ENCODE peak calls at places on chromosomes 16 and 17, in six cellular contexts. X is SK-N-SH, G is A549, K is GM12878, U is HepG2, L is H1. W is an unnamed sample.

GRCh38 chr16:49494386-49495150 is 121.0 kb downstream of the C16orf78 start:
- DNase-seq in L (no peak), U (no peak), X (no peak), K (no peak), G (no peak), W (no peak)

GRCh38 chr16:25608002-25608401 is 83.8 kb upstream of the HS3ST4 start:
- DNase-seq in L (no peak), K (no peak), U (no peak), X (no peak), G (no peak), W (no peak)

GRCh38 chr17:76515291-76515949 is 14.2 kb upstream of the RHBDF2 start:
- DNase-seq in G (no peak), X (no peak), L (no peak), K (peak; percentile 82), U (no peak), W (peak; percentile 97)

GRCh38 chr17:65017375-65017774 is 39.2 kb downstream of the GNA13 start:
- DNase-seq in L (peak; percentile 46), X (no peak), K (no peak), U (peak; percentile 53), G (no peak), W (no peak)

GRCh38 chr17:82645516-82645915 is 2.7 kb downstream of the WDR45B start:
- DNase-seq in X (no peak), U (no peak), G (no peak), L (no peak), K (no peak), W (peak; percentile 50)

GRCh38 chr16:79430129-79430789 is 170.3 kb downstream of the MAF start:
- DNase-seq in K (no peak), U (no peak), G (no peak), X (peak; percentile 61), L (no peak), W (no peak)

GRCh38 chr16:16093625-16094332 is 129.5 kb downstream of the ABCC6 start:
- DNase-seq in X (no peak), G (no peak), U (no peak), K (no peak), L (no peak), W (no peak)

GRCh38 chr17:63589646-63590045 is 11.0 kb upstream of the TACO1 start:
- DNase-seq in U (no peak), G (no peak), X (no peak), K (no peak), L (no peak), W (no peak)

GRCh38 chr16:88430185-88430523 is 22.9 kb upstream of the ZFPM1 start:
- DNase-seq in G (no peak), L (no peak), X (no peak), K (no peak), U (no peak), W (no peak)

GRCh38 chr16:88431651-88432050 is 21.4 kb upstream of the ZFPM1 start:
- DNase-seq in K (no peak), G (no peak), X (no peak), U (no peak), L (no peak), W (no peak)

GRCh38 chr16:88432174-88432573 is 20.9 kb upstream of the ZFPM1 start:
- DNase-seq in G (no peak), K (no peak), X (no peak), L (no peak), U (no peak), W (no peak)

GRCh38 chr16:88429387-88430184 is 23.5 kb upstream of the ZFPM1 start:
- DNase-seq in U (no peak), L (no peak), X (no peak), G (no peak), K (no peak), W (no peak)

GRCh38 chr16:88430524-88431446 is 22.3 kb upstream of the ZFPM1 start:
- DNase-seq in U (no peak), L (peak; percentile 74), K (no peak), G (no peak), X (no peak), W (no peak)
- TF ChIP-seq RFX5 in U (no peak), L (no peak), K (no peak), G (no peak), X (no peak), W (no peak)

GRCh38 chr16:69926241-69926640 is 24.9 kb upstream of the CLEC18A start:
- DNase-seq in L (no peak), X (no peak), U (no peak), K (no peak), G (no peak), W (no peak)

GRCh38 chr16:69925311-69925710 is 25.8 kb upstream of the CLEC18A start:
- DNase-seq in K (no peak), L (no peak), X (no peak), U (no peak), G (no peak), W (no peak)

GRCh38 chr16:69927056-69927757 is 23.9 kb upstream of the CLEC18A start:
- DNase-seq in U (peak; percentile 41), K (no peak), L (no peak), X (no peak), G (no peak), W (peak; percentile 60)

GRCh38 chr16:69924041-69924775 is 26.9 kb upstream of the CLEC18A start:
- DNase-seq in G (no peak), X (no peak), K (no peak), U (no peak), L (no peak), W (no peak)

GRCh38 chr16:69924777-69925191 is 26.4 kb upstream of the CLEC18A start:
- DNase-seq in X (no peak), G (no peak), L (no peak), U (peak; percentile 63), K (no peak), W (peak; percentile 81)
- TF ChIP-seq RFX5 in X (no peak), G (no peak), L (no peak), U (no peak), K (no peak), W (no peak)

DNA sequence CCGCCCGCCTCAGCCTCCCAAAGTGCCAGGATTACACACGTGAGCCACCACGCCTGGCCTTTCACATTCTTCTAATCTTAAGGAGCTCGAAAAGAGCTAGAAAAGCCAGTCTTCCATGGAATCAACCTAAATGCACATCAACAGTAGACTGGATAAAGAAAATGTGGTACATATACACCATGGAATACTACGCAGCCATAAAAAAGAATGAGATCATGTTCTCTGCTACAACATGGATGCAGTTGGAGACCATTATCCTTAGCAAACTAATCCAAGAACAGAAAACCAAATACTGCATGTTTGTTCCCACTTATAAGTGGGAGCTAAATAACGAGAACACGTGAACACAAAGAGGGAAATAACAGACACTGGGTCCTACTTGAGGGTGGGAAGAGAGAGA is 3.1 kb downstream of the CTC1 start:
- DNase-seq in G (no peak), X (no peak), K (no peak), U (no peak), L (no peak), W (no peak)
- TF ChIP-seq RFX5 in G (no peak), X (no peak), K (no peak), U (no peak), L (no peak), W (no peak)

GRCh38 chr17:59406808-59407381 is 75.4 kb downstream of the YPEL2 start:
- DNase-seq in G (peak; percentile 56), K (no peak), L (no peak), U (peak; percentile 20), X (peak; percentile 74), W (peak; percentile 57)
- TF ChIP-seq RFX5 in G (peak; percentile 71), K (no peak), L (no peak), U (no peak), X (peak; percentile 92), W (no peak)

GRCh38 chr17:16417399-16417798 is 2.0 kb downstream of the TRPV2 start:
- DNase-seq in U (no peak), L (no peak), G (no peak), K (no peak), X (no peak), W (no peak)
- TF ChIP-seq RFX5 in U (no peak), L (no peak), G (no peak), K (no peak), X (no peak), W (no peak)